ENCODE peak calls at places on chromosomes 13 and 19, in four cellular contexts. One of them, this sample, is unnamed.
A peak's percentile ranks its signal among the peaks of the same experiment; 100 is the strongest.

GRCh38 chr13:59710995-59711701 is 452.6 kb downstream of the DIAPH3 start:
- DNase-seq in fibroblast of lung: no peak
- DNase-seq in psoas muscle: no peak
- DNase-seq in aorta: no peak
- DNase-seq in this sample: peak; percentile 37

GRCh38 chr19:51448745-51449093 is 9.5 kb downstream of the SIGLEC8 start:
- DNase-seq in psoas muscle: no peak
- DNase-seq in aorta: no peak
- DNase-seq in fibroblast of lung: no peak
- DNase-seq in this sample: no peak

GRCh38 chr19:35522745-35523327 is 5.3 kb downstream of the SBSN start:
- DNase-seq in psoas muscle: no peak
- DNase-seq in fibroblast of lung: no peak
- DNase-seq in aorta: no peak
- DNase-seq in this sample: no peak

GRCh38 chr19:18738961-18739690 is 52.0 kb downstream of the COMP start:
- DNase-seq in aorta: no peak
- DNase-seq in psoas muscle: no peak
- DNase-seq in fibroblast of lung: no peak
- DNase-seq in this sample: no peak

GRCh38 chr19:28990522-28990921 is 222.4 kb downstream of the UQCRFS1 start:
- DNase-seq in aorta: no peak
- DNase-seq in fibroblast of lung: no peak
- DNase-seq in psoas muscle: no peak
- DNase-seq in this sample: no peak

GRCh38 chr13:46124967-46125933 is 20.4 kb upstream of the CPB2 start:
- DNase-seq in fibroblast of lung: no peak
- DNase-seq in aorta: no peak
- DNase-seq in psoas muscle: no peak
- DNase-seq in this sample: peak; percentile 95

GRCh38 chr13:76790519-76791289 is 95.5 kb downstream of the KCTD12 start:
- DNase-seq in fibroblast of lung: no peak
- DNase-seq in psoas muscle: no peak
- DNase-seq in aorta: no peak
- DNase-seq in this sample: no peak

GRCh38 chr19:52200044-52200443 is 10.2 kb downstream of the PPP2R1A start:
- DNase-seq in aorta: peak; percentile 55
- DNase-seq in fibroblast of lung: peak; percentile 46
- DNase-seq in psoas muscle: peak; percentile 66
- DNase-seq in this sample: no peak

GRCh38 chr13:73465629-73465974 is 406.8 kb downstream of the KLF5 start:
- DNase-seq in psoas muscle: no peak
- DNase-seq in fibroblast of lung: peak; percentile 27
- DNase-seq in aorta: no peak
- DNase-seq in this sample: peak; percentile 35

GRCh38 chr13:29902632-29903305 is 52.4 kb upstream of the UBL3 start:
- DNase-seq in psoas muscle: no peak
- DNase-seq in fibroblast of lung: no peak
- DNase-seq in aorta: no peak
- DNase-seq in this sample: no peak
- H3K27ac ChIP-seq in psoas muscle: no peak overlapping the region
- H3K27ac ChIP-seq in fibroblast of lung: no peak overlapping the region
- H3K27ac ChIP-seq in aorta: no peak overlapping the region
- H3K27ac ChIP-seq in this sample: no peak overlapping the region

DNA sequence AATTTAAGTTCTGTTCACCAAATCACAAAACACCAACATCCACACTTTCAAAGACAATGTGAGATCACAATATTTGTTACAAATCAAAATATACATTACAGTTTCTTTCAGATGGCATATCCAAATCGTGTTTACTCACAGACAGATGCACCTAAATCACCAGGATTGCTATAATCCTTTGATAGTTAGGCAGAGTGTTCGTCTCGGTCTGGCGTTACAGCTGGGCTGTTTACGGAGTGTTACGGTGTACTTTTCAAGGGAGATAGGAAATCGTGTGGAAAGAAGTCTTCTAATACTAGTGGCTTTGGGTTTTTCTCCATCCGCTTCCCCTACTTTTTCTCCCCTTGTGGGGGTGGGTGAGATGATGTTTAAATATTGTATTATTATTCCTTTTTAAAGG is 1.9 kb downstream of the MAB21L1 start:
- DNase-seq in psoas muscle: no peak
- DNase-seq in aorta: no peak
- DNase-seq in fibroblast of lung: peak; percentile 15
- DNase-seq in this sample: no peak
- H3K27ac ChIP-seq in psoas muscle: peak overlapping the region; percentile 72
- H3K27ac ChIP-seq in aorta: no peak overlapping the region
- H3K27ac ChIP-seq in fibroblast of lung: peak overlapping the region; percentile 68
- H3K27ac ChIP-seq in this sample: no peak overlapping the region

GRCh38 chr13:31794452-31794851 is 55.1 kb downstream of the RXFP2 start:
- DNase-seq in fibroblast of lung: no peak
- DNase-seq in aorta: no peak
- DNase-seq in psoas muscle: peak; percentile 64
- DNase-seq in this sample: no peak

GRCh38 chr13:31793246-31793645 is 53.9 kb downstream of the RXFP2 start:
- DNase-seq in aorta: no peak
- DNase-seq in fibroblast of lung: peak; percentile 20
- DNase-seq in psoas muscle: no peak
- DNase-seq in this sample: no peak

GRCh38 chr13:31801088-31801487 is 61.8 kb downstream of the RXFP2 start:
- DNase-seq in fibroblast of lung: no peak
- DNase-seq in psoas muscle: no peak
- DNase-seq in aorta: no peak
- DNase-seq in this sample: no peak

GRCh38 chr13:31798189-31798588 is 58.9 kb downstream of the RXFP2 start:
- DNase-seq in psoas muscle: no peak
- DNase-seq in fibroblast of lung: no peak
- DNase-seq in aorta: no peak
- DNase-seq in this sample: no peak

GRCh38 chr13:31797154-31797775 is 57.9 kb downstream of the RXFP2 start:
- DNase-seq in psoas muscle: no peak
- DNase-seq in aorta: no peak
- DNase-seq in fibroblast of lung: peak; percentile 58
- DNase-seq in this sample: peak; percentile 27
- H3K27ac ChIP-seq in psoas muscle: no peak overlapping the region
- H3K27ac ChIP-seq in aorta: no peak overlapping the region
- H3K27ac ChIP-seq in fibroblast of lung: no peak overlapping the region
- H3K27ac ChIP-seq in this sample: no peak overlapping the region

GRCh38 chr13:66328486-66328885 is 901.6 kb downstream of the PCDH9 start:
- DNase-seq in fibroblast of lung: no peak
- DNase-seq in aorta: no peak
- DNase-seq in psoas muscle: no peak
- DNase-seq in this sample: no peak

GRCh38 chr13:66329988-66330429 is 900.1 kb downstream of the PCDH9 start:
- DNase-seq in fibroblast of lung: no peak
- DNase-seq in psoas muscle: no peak
- DNase-seq in aorta: no peak
- DNase-seq in this sample: peak; percentile 3
- H3K27ac ChIP-seq in fibroblast of lung: no peak overlapping the region
- H3K27ac ChIP-seq in psoas muscle: no peak overlapping the region
- H3K27ac ChIP-seq in aorta: no peak overlapping the region
- H3K27ac ChIP-seq in this sample: no peak overlapping the region

GRCh38 chr19:40360020-40360686 is 11.7 kb downstream of the PLD3 start:
- DNase-seq in fibroblast of lung: no peak
- DNase-seq in psoas muscle: no peak
- DNase-seq in aorta: no peak
- DNase-seq in this sample: no peak

GRCh38 chr19:40355975-40356680 is 7.6 kb downstream of the PLD3 start:
- DNase-seq in aorta: no peak
- DNase-seq in psoas muscle: no peak
- DNase-seq in fibroblast of lung: no peak
- DNase-seq in this sample: no peak

GRCh38 chr19:40358773-40359172 is 10.3 kb downstream of the PLD3 start:
- DNase-seq in aorta: peak; percentile 70
- DNase-seq in psoas muscle: no peak
- DNase-seq in fibroblast of lung: no peak
- DNase-seq in this sample: no peak

GRCh38 chr19:40357655-40358054 is 9.2 kb downstream of the PLD3 start:
- DNase-seq in aorta: no peak
- DNase-seq in psoas muscle: no peak
- DNase-seq in fibroblast of lung: no peak
- DNase-seq in this sample: no peak

DNA sequence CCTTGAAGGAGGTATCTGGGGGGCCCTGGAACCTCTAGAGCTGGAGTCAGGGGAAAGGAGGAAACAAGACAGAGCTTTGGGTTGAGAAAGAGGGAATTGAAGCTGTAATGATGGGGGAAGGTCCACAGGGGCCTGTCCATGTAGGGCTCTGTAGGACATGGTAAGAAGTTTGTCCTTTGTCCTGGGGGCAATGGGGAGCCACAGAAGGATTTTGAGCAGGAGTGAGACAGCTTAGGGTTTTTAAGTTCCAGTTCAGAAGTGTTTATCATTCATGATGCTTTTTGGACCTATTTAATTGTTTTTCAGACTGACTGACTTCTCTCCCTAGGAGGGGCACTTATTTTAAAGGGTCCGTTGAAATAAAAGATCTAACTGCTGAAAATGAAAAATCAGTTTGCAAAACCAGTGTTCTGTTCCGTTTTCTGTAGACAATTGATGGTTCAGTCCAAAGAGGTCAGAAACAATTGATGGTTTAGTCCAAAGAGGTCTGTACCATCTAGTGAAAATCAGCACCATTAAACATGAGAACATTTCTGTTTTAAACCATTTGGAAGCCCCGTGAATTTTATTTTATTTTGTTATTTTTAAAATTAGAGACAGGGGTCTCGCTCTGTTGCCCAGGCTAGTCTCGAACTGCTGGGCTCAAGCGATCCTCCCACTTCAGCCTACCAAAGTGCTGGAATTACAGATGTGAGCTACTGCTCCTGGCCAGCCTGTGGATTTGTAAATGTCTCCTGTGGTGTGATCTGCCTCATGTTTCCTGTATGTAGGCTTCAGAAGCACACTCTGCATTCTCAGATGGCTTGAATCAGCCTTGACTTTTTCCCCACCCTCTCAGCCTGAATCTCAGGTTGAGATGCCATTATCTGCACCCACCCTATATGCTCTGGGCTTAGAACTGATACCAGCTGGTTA is 8.4 kb downstream of the PLD3 start:
- DNase-seq in psoas muscle: no peak
- DNase-seq in fibroblast of lung: no peak
- DNase-seq in aorta: no peak
- DNase-seq in this sample: peak; percentile 48
- H3K27ac ChIP-seq in psoas muscle: no peak overlapping the region
- H3K27ac ChIP-seq in fibroblast of lung: no peak overlapping the region
- H3K27ac ChIP-seq in aorta: no peak overlapping the region
- H3K27ac ChIP-seq in this sample: no peak overlapping the region

DNA sequence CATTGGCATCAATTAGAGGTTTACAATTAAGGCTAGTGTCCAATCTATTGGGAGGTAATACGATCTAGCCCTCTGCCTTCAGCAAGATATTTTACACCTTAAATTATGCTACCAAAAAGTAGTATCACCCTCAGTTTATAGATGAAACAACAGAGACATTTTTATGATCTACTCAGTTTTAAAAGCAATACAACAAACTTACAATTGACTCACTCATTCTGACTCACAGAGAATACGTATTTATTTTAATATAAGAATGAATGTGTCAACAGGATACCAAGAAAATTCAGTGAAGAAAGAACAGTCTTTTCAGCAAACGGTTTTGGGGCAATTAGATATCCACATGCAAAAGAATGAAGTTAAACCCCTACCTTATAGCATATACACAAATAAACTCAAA is 32.5 kb upstream of the STARD13 start:
- DNase-seq in fibroblast of lung: no peak
- DNase-seq in aorta: no peak
- DNase-seq in psoas muscle: no peak
- DNase-seq in this sample: no peak
- H3K27ac ChIP-seq in fibroblast of lung: no peak overlapping the region
- H3K27ac ChIP-seq in aorta: no peak overlapping the region
- H3K27ac ChIP-seq in psoas muscle: no peak overlapping the region
- H3K27ac ChIP-seq in this sample: no peak overlapping the region

DNA sequence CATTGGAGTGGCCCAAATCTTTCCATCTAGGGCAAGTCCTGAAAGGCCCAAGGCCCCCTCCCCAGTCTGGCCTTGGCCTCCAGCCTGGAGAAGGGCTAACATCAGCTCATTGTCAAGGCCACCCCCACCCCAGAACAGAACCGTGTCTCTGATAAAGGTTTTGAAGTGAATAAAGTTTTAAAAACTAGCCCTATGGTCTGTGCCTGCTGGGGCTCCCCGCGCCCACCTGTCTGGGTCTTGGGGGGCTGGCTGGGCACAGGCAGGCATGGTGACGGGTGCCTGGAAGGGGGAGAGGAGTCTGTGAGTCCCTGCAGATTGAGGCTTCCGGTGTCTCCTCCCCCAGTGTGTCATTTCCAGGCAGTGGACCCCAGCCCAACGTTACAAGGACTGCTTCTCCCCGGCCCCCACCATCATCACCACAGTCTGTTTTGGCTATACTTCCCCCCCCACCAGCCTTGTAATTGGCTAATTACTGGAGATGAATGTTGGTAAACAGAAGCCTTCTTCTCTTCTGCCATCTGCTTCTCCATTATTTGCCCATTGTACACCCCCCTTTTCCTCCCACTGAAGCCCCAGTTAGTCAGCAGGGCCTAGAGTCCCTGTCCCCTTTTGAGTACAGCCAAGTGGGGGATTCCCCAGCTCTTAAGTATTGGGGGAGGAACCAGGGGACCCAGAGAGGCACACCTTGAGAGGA is 3.4 kb downstream of the GADD45GIP1 start:
- DNase-seq in aorta: no peak
- DNase-seq in psoas muscle: no peak
- DNase-seq in fibroblast of lung: no peak
- DNase-seq in this sample: no peak
- H3K27ac ChIP-seq in aorta: peak overlapping the region; percentile 97
- H3K27ac ChIP-seq in psoas muscle: peak overlapping the region; percentile 98
- H3K27ac ChIP-seq in fibroblast of lung: peak overlapping the region; percentile 82
- H3K27ac ChIP-seq in this sample: peak overlapping the region; percentile 58

DNA sequence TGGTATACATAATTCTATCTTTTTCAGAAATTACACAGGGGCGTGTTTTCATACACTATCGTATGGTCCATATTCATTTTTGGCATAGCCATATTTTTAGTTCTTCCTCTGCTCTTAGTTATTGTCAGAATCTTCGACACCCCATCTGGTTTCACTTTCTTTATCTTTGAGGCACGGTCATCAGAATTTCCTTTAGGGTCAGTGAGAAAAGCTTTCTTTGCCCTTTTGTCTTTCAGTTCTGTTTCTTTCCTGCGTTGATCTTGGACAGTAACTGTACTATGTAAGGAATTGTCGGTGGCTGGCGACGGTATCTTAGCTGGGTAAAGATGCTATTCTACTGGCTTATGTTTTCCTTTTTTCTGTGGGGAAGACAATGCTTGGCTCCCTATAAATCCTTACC is 10.6 kb upstream of the KIR2DL4 start:
- DNase-seq in aorta: no peak
- DNase-seq in psoas muscle: no peak
- DNase-seq in fibroblast of lung: no peak
- DNase-seq in this sample: no peak
- H3K27ac ChIP-seq in aorta: no peak overlapping the region
- H3K27ac ChIP-seq in psoas muscle: no peak overlapping the region
- H3K27ac ChIP-seq in fibroblast of lung: no peak overlapping the region
- H3K27ac ChIP-seq in this sample: no peak overlapping the region